ENCODE peak calls at places on chromosomes 3 and 15, in four cellular contexts. One of them, this sample, is unnamed.

GRCh38 chr3:149752051-149752787 is at the start of gene COMMD2:
- DNase-seq in right lobe of liver: peak
- DNase-seq in activated CD4-positive, alpha-beta T cell treated with anti-CD3 and anti-CD28 coated beads, Interleukin-2, amount 50 U/mL, for 1 hour: peak
- DNase-seq in thoracic aorta: peak
- DNase-seq in this sample: peak

GRCh38 chr15:35458176-35458856 is 87.6 kb downstream of the DPH6 start:
- DNase-seq in thoracic aorta: no peak
- DNase-seq in right lobe of liver: no peak
- DNase-seq in activated CD4-positive, alpha-beta T cell treated with anti-CD3 and anti-CD28 coated beads, Interleukin-2, amount 50 U/mL, for 1 hour: no peak
- DNase-seq in this sample: no peak

GRCh38 chr3:127865941-127866340 is 43.6 kb upstream of the MGLL start:
- DNase-seq in activated CD4-positive, alpha-beta T cell treated with anti-CD3 and anti-CD28 coated beads, Interleukin-2, amount 50 U/mL, for 1 hour: no peak
- DNase-seq in right lobe of liver: no peak
- DNase-seq in thoracic aorta: no peak
- DNase-seq in this sample: no peak

GRCh38 chr15:73367624-73368300 is 996 bp downstream of the HCN4 start:
- DNase-seq in right lobe of liver: no peak
- DNase-seq in activated CD4-positive, alpha-beta T cell treated with anti-CD3 and anti-CD28 coated beads, Interleukin-2, amount 50 U/mL, for 1 hour: no peak
- DNase-seq in thoracic aorta: no peak
- DNase-seq in this sample: no peak

GRCh38 chr3:164641071-164641470 is 437.2 kb downstream of the SI start:
- DNase-seq in right lobe of liver: no peak
- DNase-seq in activated CD4-positive, alpha-beta T cell treated with anti-CD3 and anti-CD28 coated beads, Interleukin-2, amount 50 U/mL, for 1 hour: no peak
- DNase-seq in thoracic aorta: no peak
- DNase-seq in this sample: no peak

GRCh38 chr15:41990691-41991090 is 18.3 kb upstream of the EHD4 start:
- DNase-seq in thoracic aorta: no peak
- DNase-seq in right lobe of liver: no peak
- DNase-seq in activated CD4-positive, alpha-beta T cell treated with anti-CD3 and anti-CD28 coated beads, Interleukin-2, amount 50 U/mL, for 1 hour: no peak
- DNase-seq in this sample: no peak

GRCh38 chr15:59686389-59686788 is 2.7 kb downstream of the BNIP2 start:
- DNase-seq in activated CD4-positive, alpha-beta T cell treated with anti-CD3 and anti-CD28 coated beads, Interleukin-2, amount 50 U/mL, for 1 hour: no peak
- DNase-seq in thoracic aorta: no peak
- DNase-seq in right lobe of liver: no peak
- DNase-seq in this sample: no peak

GRCh38 chr3:45659661-45660566 is 29.3 kb upstream of the SACM1L start:
- DNase-seq in thoracic aorta: no peak
- DNase-seq in right lobe of liver: peak
- DNase-seq in activated CD4-positive, alpha-beta T cell treated with anti-CD3 and anti-CD28 coated beads, Interleukin-2, amount 50 U/mL, for 1 hour: peak
- DNase-seq in this sample: peak

GRCh38 chr3:173058229-173058628 is 82.8 kb downstream of the SPATA16 start:
- DNase-seq in activated CD4-positive, alpha-beta T cell treated with anti-CD3 and anti-CD28 coated beads, Interleukin-2, amount 50 U/mL, for 1 hour: no peak
- DNase-seq in thoracic aorta: no peak
- DNase-seq in right lobe of liver: no peak
- DNase-seq in this sample: no peak

GRCh38 chr3:171156455-171157005 is 130.0 kb upstream of the SLC2A2 start:
- DNase-seq in activated CD4-positive, alpha-beta T cell treated with anti-CD3 and anti-CD28 coated beads, Interleukin-2, amount 50 U/mL, for 1 hour: no peak
- DNase-seq in right lobe of liver: no peak
- DNase-seq in thoracic aorta: no peak
- DNase-seq in this sample: no peak

GRCh38 chr3:161607056-161607455 is 110.4 kb downstream of the OTOL1 start:
- DNase-seq in thoracic aorta: no peak
- DNase-seq in right lobe of liver: no peak
- DNase-seq in activated CD4-positive, alpha-beta T cell treated with anti-CD3 and anti-CD28 coated beads, Interleukin-2, amount 50 U/mL, for 1 hour: no peak
- DNase-seq in this sample: no peak

GRCh38 chr3:66475386-66476020 is 25.3 kb downstream of the LRIG1 start:
- DNase-seq in right lobe of liver: peak
- DNase-seq in thoracic aorta: no peak
- DNase-seq in activated CD4-positive, alpha-beta T cell treated with anti-CD3 and anti-CD28 coated beads, Interleukin-2, amount 50 U/mL, for 1 hour: no peak
- DNase-seq in this sample: no peak

GRCh38 chr3:45488581-45488980 is 100.2 kb downstream of the LARS2 start:
- DNase-seq in thoracic aorta: no peak
- DNase-seq in activated CD4-positive, alpha-beta T cell treated with anti-CD3 and anti-CD28 coated beads, Interleukin-2, amount 50 U/mL, for 1 hour: no peak
- DNase-seq in right lobe of liver: no peak
- DNase-seq in this sample: no peak

GRCh38 chr3:134881305-134881704 is 86.2 kb downstream of the EPHB1 start:
- DNase-seq in right lobe of liver: peak
- DNase-seq in thoracic aorta: no peak
- DNase-seq in activated CD4-positive, alpha-beta T cell treated with anti-CD3 and anti-CD28 coated beads, Interleukin-2, amount 50 U/mL, for 1 hour: no peak
- DNase-seq in this sample: no peak

GRCh38 chr3:188266581-188267274 is 112.8 kb downstream of the LPP start:
- DNase-seq in thoracic aorta: no peak
- DNase-seq in activated CD4-positive, alpha-beta T cell treated with anti-CD3 and anti-CD28 coated beads, Interleukin-2, amount 50 U/mL, for 1 hour: no peak
- DNase-seq in right lobe of liver: no peak
- DNase-seq in this sample: no peak

GRCh38 chr3:81676706-81677456 is 84.6 kb downstream of the GBE1 start:
- DNase-seq in activated CD4-positive, alpha-beta T cell treated with anti-CD3 and anti-CD28 coated beads, Interleukin-2, amount 50 U/mL, for 1 hour: no peak
- DNase-seq in thoracic aorta: no peak
- DNase-seq in right lobe of liver: no peak
- DNase-seq in this sample: no peak

GRCh38 chr3:128011140-128011539 is 41.1 kb upstream of the SEC61A1 start:
- DNase-seq in activated CD4-positive, alpha-beta T cell treated with anti-CD3 and anti-CD28 coated beads, Interleukin-2, amount 50 U/mL, for 1 hour: no peak
- DNase-seq in thoracic aorta: no peak
- DNase-seq in right lobe of liver: peak
- DNase-seq in this sample: no peak

GRCh38 chr3:120683671-120684301 is 1.7 kb upstream of the HGD start:
- DNase-seq in thoracic aorta: no peak
- DNase-seq in activated CD4-positive, alpha-beta T cell treated with anti-CD3 and anti-CD28 coated beads, Interleukin-2, amount 50 U/mL, for 1 hour: no peak
- DNase-seq in right lobe of liver: no peak
- DNase-seq in this sample: no peak

GRCh38 chr3:64022451-64023186 is 675 bp downstream of the PSMD6 start:
- DNase-seq in thoracic aorta: no peak
- DNase-seq in activated CD4-positive, alpha-beta T cell treated with anti-CD3 and anti-CD28 coated beads, Interleukin-2, amount 50 U/mL, for 1 hour: peak
- DNase-seq in right lobe of liver: peak
- DNase-seq in this sample: no peak

This sample was measured in naive thymus-derived CD4-positive, alpha-beta T cell.